ENCODE peak calls at places on chromosomes 11 and 22, in ten cellular contexts. E, D, A, B, N, S, X, G, F and Z are unnamed samples.

GRCh38 chr11:132177106-132177505 is 806.7 kb downstream of the NTM start:
- DNase-seq in D (peak; percentile 19), F (no peak), E (peak; percentile 71), N (no peak), A (no peak), S (no peak), X (no peak), B (no peak), G (peak; percentile 8), Z (peak; percentile 37)

GRCh38 chr22:45503071-45503815 is 560 bp downstream of the FBLN1 start:
- DNase-seq in S (no peak), G (no peak), E (no peak), D (no peak), B (no peak), F (no peak), X (no peak), N (no peak), A (no peak), Z (no peak)

GRCh38 chr11:22558638-22559037 is 67.0 kb downstream of the FANCF start:
- DNase-seq in X (no peak), G (no peak), F (no peak), S (no peak), A (no peak), E (no peak), N (peak; percentile 37), D (no peak), B (no peak), Z (no peak)

GRCh38 chr11:46212720-46213119 is 64.7 kb upstream of the CREB3L1 start:
- DNase-seq in X (no peak), E (no peak), N (no peak), A (no peak), F (no peak), G (no peak), D (no peak), S (no peak), B (no peak), Z (no peak)

GRCh38 chr22:48234011-48234410 is 1471.6 kb downstream of the TBC1D22A start:
- DNase-seq in F (peak; percentile 71), N (no peak), B (peak; percentile 15), G (no peak), E (no peak), D (no peak), A (no peak), S (no peak), X (no peak), Z (no peak)

GRCh38 chr11:47523491-47524199 is 29.3 kb downstream of the CELF1 start:
- DNase-seq in N (no peak), B (no peak), E (peak; percentile 87), D (peak; percentile 74), F (no peak), G (peak; percentile 66), X (no peak), A (peak; percentile 18), S (peak; percentile 24), Z (peak; percentile 55)

GRCh38 chr11:46671958-46672315 is 28.5 kb downstream of the ARHGAP1 start:
- DNase-seq in X (no peak), S (no peak), D (no peak), F (no peak), A (no peak), N (no peak), G (no peak), E (no peak), B (no peak), Z (no peak)

GRCh38 chr11:11035331-11035730 is 177.5 kb upstream of the ZBED5 start:
- DNase-seq in X (no peak), B (no peak), E (no peak), N (no peak), G (no peak), A (no peak), D (no peak), S (no peak), F (no peak), Z (no peak)

GRCh38 chr11:68214173-68215086 is 1.3 kb upstream of the KMT5B start:
- DNase-seq in D (no peak), S (no peak), N (peak; percentile 32), B (no peak), E (peak; percentile 21), X (no peak), G (peak; percentile 10), F (no peak), A (no peak), Z (no peak)

GRCh38 chr22:35400335-35400680 is 368 bp downstream of the MCM5 start:
- DNase-seq in A (no peak), N (no peak), X (no peak), S (no peak), E (peak; percentile 9), D (no peak), B (no peak), F (no peak), G (no peak), Z (no peak)

GRCh38 chr11:6677018-6677417 is 6.1 kb downstream of the MRPL17 start:
- DNase-seq in X (no peak), E (no peak), A (no peak), B (no peak), N (no peak), F (no peak), G (no peak), S (no peak), D (no peak), Z (no peak)

GRCh38 chr11:6681949-6682348 is 1.2 kb downstream of the MRPL17 start:
- DNase-seq in E (peak; percentile 15), D (no peak), A (no peak), G (no peak), B (no peak), N (no peak), X (no peak), F (no peak), S (no peak), Z (no peak)

GRCh38 chr11:6682591-6682935 is 577 bp downstream of the MRPL17 start:
- DNase-seq in F (peak; percentile 86), N (no peak), G (no peak), S (no peak), B (no peak), E (no peak), X (no peak), A (no peak), D (no peak), Z (no peak)

GRCh38 chr11:6682936-6683861 is at the start of gene MRPL17:
- DNase-seq in D (peak; percentile 90), B (peak; percentile 99), X (peak; percentile 94), E (peak; percentile 99), G (peak; percentile 100), F (peak; percentile 99), A (peak; percentile 99), N (peak; percentile 94), S (peak; percentile 95), Z (peak; percentile 98)

DNA sequence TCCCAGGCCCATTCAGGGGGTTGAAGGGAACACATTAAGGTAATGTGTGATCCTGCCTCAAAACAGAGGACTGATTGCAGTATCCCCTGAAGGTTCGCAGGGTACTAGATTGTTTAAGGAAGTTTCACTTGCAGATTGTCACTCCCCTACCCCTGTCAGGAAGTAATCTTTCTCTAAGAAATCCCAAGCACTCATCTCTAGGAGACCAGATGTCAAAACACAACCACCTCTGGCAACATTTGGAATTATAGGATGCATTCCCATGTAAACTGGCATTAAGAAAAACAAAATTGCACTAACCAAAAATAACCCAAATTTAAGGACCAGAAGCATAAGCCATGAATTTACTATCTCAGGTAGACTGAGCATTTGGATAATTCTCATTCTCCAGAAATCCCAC is 1.6 kb downstream of the MRPL17 start:
- DNase-seq in X (no peak), D (no peak), G (no peak), N (no peak), A (no peak), S (no peak), B (no peak), F (no peak), E (no peak), Z (no peak)
- H3K4me3 ChIP-seq in X (peak overlapping the region; percentile 94), D (no peak overlapping the region), G (peak overlapping the region; percentile 67), N (peak overlapping the region; percentile 78), A (no peak overlapping the region), S (no peak overlapping the region), B (peak overlapping the region; percentile 98), F (no peak overlapping the region), E (no peak overlapping the region), Z (peak overlapping the region; percentile 85)

DNA sequence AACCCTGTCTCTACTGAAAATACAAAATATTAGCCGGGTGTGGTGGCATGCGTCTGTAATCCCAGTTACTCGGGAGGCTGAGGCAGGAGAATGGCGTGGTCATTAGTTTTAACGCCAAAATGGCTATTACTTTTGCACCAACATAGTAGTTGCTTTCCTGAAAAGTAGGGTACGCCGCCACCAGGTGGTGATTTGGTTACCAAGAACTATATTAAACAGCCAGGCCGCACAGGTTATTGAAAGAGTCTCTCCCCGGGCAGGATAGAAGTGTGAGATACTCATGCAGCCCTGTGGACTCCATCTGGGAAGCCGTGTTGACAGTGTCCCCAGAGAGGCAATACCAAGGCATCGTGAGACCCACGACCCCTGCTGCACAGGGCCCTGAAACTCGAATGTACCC is 24.6 kb upstream of the LRRC32 start:
- DNase-seq in B (no peak), S (no peak), F (no peak), N (no peak), E (no peak), A (no peak), G (no peak), X (no peak), D (no peak), Z (no peak)
- TF ChIP-seq CTCF in B (no peak), S (no peak), F (no peak), N (peak; percentile 13), E (no peak), A (no peak), G (no peak), X (no peak), D (no peak), Z (no peak)

GRCh38 chr11:121453589-121454299 is 977 bp upstream of the SORL1-AS1 start:
- DNase-seq in B (no peak), X (no peak), E (no peak), F (no peak), S (no peak), G (no peak), A (no peak), N (no peak), D (no peak), Z (no peak)
- H3K4me3 ChIP-seq in B (peak overlapping the region; percentile 83), X (peak overlapping the region; percentile 91), E (no peak overlapping the region), F (no peak overlapping the region), S (no peak overlapping the region), G (no peak overlapping the region), A (peak overlapping the region; percentile 86), N (no peak overlapping the region), D (no peak overlapping the region), Z (no peak overlapping the region)

DNA sequence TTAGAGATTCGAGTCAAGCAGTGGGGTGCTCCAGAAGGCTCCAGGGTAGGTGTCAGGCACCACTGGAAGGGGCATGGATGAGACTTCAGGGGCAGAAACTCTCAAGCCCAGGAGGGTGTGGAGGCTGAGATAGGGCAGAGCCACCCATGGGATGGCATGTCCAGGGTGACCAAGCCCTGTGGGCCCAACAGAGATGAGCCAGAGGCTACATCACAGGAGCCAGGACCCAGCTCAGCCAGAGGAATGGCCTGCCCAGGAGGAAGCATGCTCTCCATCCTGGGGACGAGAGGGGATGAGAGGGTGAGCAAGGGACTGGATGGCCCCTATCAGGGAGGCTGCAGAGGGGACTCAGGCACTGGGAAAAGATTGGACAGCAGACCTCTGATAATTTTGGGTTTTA is 42.8 kb downstream of the SLCO2B1 start:
- DNase-seq in F (no peak), A (no peak), B (no peak), X (no peak), S (no peak), D (no peak), G (no peak), N (no peak), E (no peak), Z (no peak)
- TF ChIP-seq CTCF in F (no peak), A (no peak), B (no peak), X (no peak), S (no peak), D (no peak), G (no peak), N (no peak), E (no peak), Z (no peak)